ENCODE peak calls at places on chromosomes 11 and 22, in ten cellular contexts. O, G, K, P, R, Z, Q, N, A and X are unnamed samples. For H3K9me3, the result is how much of the 10 kb centered on the place peaks cover.

GRCh38 chr11:133815636-133816035 is 29.7 kb downstream of the SPATA19 start:
- DNase-seq in O (no peak), G (no peak), K (peak), P (no peak), R (no peak), Z (no peak), Q (no peak), N (no peak), A (no peak), X (no peak)

GRCh38 chr11:112227002-112227401 is 774 bp downstream of the PTS start:
- DNase-seq in O (no peak), G (no peak), K (no peak), P (no peak), R (no peak), Z (no peak), Q (peak), N (peak), A (no peak), X (no peak)

GRCh38 chr22:35437038-35437437 is 37.1 kb downstream of the MCM5 start:
- DNase-seq in O (no peak), G (no peak), K (no peak), P (no peak), R (no peak), Z (no peak), Q (no peak), N (peak), A (peak), X (no peak)

GRCh38 chr11:11706022-11706421 is 84.2 kb upstream of the GALNT18 start:
- DNase-seq in O (no peak), G (no peak), K (no peak), P (no peak), R (no peak), Z (no peak), Q (no peak), N (no peak), A (no peak), X (no peak)

GRCh38 chr22:19912236-19912999 is 29.2 kb upstream of the COMT start:
- DNase-seq in O (no peak), G (no peak), K (no peak), P (no peak), R (peak), Z (no peak), Q (no peak), N (no peak), A (no peak), X (no peak)

GRCh38 chr11:62805991-62806441 is 776 bp upstream of the NXF1 start:
- DNase-seq in O (peak), G (no peak), K (no peak), P (no peak), R (no peak), Z (no peak), Q (no peak), N (peak), A (no peak), X (no peak)

GRCh38 chr11:34345012-34345804 is 12.6 kb downstream of the ABTB2 start:
- DNase-seq in O (peak), G (peak), K (peak), P (no peak), R (peak), Z (no peak), Q (peak), N (no peak), A (no peak), X (peak)

GRCh38 chr11:14259186-14259784 is 99.7 kb downstream of the RRAS2 start:
- DNase-seq in O (no peak), G (no peak), K (no peak), P (no peak), R (no peak), Z (no peak), Q (no peak), N (no peak), A (no peak), X (no peak)

GRCh38 chr11:102794382-102794781 is 3.6 kb downstream of the MMP1 start:
- DNase-seq in O (no peak), G (no peak), K (no peak), P (no peak), R (no peak), Z (no peak), Q (peak), N (peak), A (no peak), X (no peak)

GRCh38 chr11:11669447-11669846 is 47.6 kb upstream of the GALNT18 start:
- DNase-seq in O (no peak), G (no peak), K (no peak), P (no peak), R (no peak), Z (no peak), Q (no peak), N (no peak), A (no peak), X (no peak)

GRCh38 chr22:46501701-46502100 is 35.7 kb downstream of the CELSR1 start:
- DNase-seq in O (no peak), G (no peak), K (no peak), P (no peak), R (no peak), Z (no peak), Q (peak), N (no peak), A (no peak), X (no peak)

GRCh38 chr11:19326499-19326898 is 85.8 kb upstream of the E2F8 start:
- DNase-seq in O (no peak), G (no peak), K (no peak), P (no peak), R (no peak), Z (no peak), Q (peak), N (no peak), A (no peak), X (no peak)

GRCh38 chr11:36333468-36333867 is 37.4 kb downstream of the PRR5L start:
- DNase-seq in O (no peak), G (no peak), K (no peak), P (no peak), R (no peak), Z (no peak), Q (peak), N (no peak), A (no peak), X (no peak)

GRCh38 chr22:29700949-29701927 is 18.6 kb upstream of the CABP7 start:
- DNase-seq in O (no peak), G (no peak), K (peak), P (no peak), R (no peak), Z (no peak), Q (peak), N (peak), A (no peak), X (no peak)

GRCh38 chr11:74072721-74073120 is 63.8 kb upstream of the UCP3 start:
- DNase-seq in O (no peak), G (no peak), K (no peak), P (no peak), R (no peak), Z (no peak), Q (no peak), N (no peak), A (no peak), X (no peak)

GRCh38 chr11:57499413-57499982 is 16.0 kb downstream of the SLC43A1 start:
- DNase-seq in O (peak), G (peak), K (peak), P (peak), R (peak), Z (peak), Q (peak), N (peak), A (peak), X (peak)

GRCh38 chr11:105673089-105673488 is 63.2 kb downstream of the GRIA4 start:
- DNase-seq in O (no peak), G (no peak), K (peak), P (no peak), R (peak), Z (no peak), Q (peak), N (peak), A (no peak), X (no peak)

GRCh38 chr11:17012179-17012578 is 2.0 kb downstream of the PLEKHA7 start:
- DNase-seq in O (no peak), G (no peak), K (no peak), P (no peak), R (no peak), Z (no peak), Q (no peak), N (no peak), A (no peak), X (no peak)

GRCh38 chr22:38273135-38273761 is 438 bp upstream of the TMEM184B start:
- DNase-seq in O (no peak), G (no peak), K (no peak), P (no peak), R (no peak), Z (no peak), Q (no peak), N (no peak), A (no peak), X (no peak)

GRCh38 chr11:20647976-20648565 is 21.3 kb upstream of the NELL1 start:
- DNase-seq in O (peak), G (peak), K (peak), P (no peak), R (peak), Z (peak), Q (peak), N (peak), A (no peak), X (no peak)

GRCh38 chr11:120011836-120012235 is 126.1 kb downstream of the TRIM29 start:
- DNase-seq in O (no peak), G (no peak), K (no peak), P (no peak), R (no peak), Z (no peak), Q (no peak), N (no peak), A (no peak), X (no peak)

GRCh38 chr22:34973016-34973415 is 92.9 kb upstream of the ISX start:
- DNase-seq in O (no peak), G (no peak), K (no peak), P (no peak), R (no peak), Z (no peak), Q (no peak), N (no peak), A (no peak), X (no peak)

GRCh38 chr11:61700221-61700620 is 20.0 kb downstream of the DAGLA start:
- DNase-seq in O (peak), G (no peak), K (peak), P (peak), R (peak), Z (no peak), Q (peak), N (peak), A (no peak), X (no peak)

GRCh38 chr11:115939104-115939503 is 434.9 kb upstream of the CADM1 start:
- DNase-seq in O (no peak), G (no peak), K (no peak), P (no peak), R (no peak), Z (no peak), Q (peak), N (no peak), A (no peak), X (no peak)

GRCh38 chr11:115222218-115222862 is 281.9 kb downstream of the CADM1 start:
- DNase-seq in O (no peak), G (no peak), K (no peak), P (no peak), R (no peak), Z (no peak), Q (peak), N (peak), A (no peak), X (no peak)

GRCh38 chr11:121829159-121829643 is 286.8 kb downstream of the BLID start:
- DNase-seq in O (peak), G (peak), K (no peak), P (peak), R (no peak), Z (no peak), Q (peak), N (no peak), A (no peak), X (peak)

GRCh38 chr11:74754507-74755255 is 6.0 kb downstream of the RNF169 start:
- DNase-seq in O (no peak), G (no peak), K (no peak), P (no peak), R (no peak), Z (no peak), Q (peak), N (no peak), A (no peak), X (no peak)

DNA sequence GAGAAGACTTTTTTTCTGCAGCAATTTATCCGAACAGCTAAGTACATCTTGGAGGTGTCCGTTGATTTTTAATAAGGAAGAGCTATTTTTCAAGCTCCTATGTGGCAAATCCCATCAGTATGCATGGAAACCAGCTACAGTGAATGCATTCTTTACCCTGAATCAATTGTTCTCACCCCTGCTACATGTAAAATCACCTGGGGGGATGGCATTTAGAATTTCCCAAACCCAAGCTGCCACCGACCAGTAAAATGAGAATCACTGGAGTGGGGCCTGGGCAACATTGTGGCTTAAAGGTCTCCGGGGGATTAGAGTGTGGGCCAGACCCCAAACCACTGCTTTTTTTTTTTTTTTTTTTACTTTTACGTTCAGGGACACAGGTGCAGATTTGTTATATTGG is 2.8 kb upstream of the ZNF195 start:
- DNase-seq in O (no peak), G (no peak), K (no peak), P (no peak), R (no peak), Z (no peak), Q (no peak), N (no peak), A (no peak), X (no peak)
- H3K4me3 ChIP-seq in O (no peak), G (no peak), K (no peak), P (no peak), R (no peak), Z (no peak), Q (no peak), N (peak), A (peak), X (no peak)

DNA sequence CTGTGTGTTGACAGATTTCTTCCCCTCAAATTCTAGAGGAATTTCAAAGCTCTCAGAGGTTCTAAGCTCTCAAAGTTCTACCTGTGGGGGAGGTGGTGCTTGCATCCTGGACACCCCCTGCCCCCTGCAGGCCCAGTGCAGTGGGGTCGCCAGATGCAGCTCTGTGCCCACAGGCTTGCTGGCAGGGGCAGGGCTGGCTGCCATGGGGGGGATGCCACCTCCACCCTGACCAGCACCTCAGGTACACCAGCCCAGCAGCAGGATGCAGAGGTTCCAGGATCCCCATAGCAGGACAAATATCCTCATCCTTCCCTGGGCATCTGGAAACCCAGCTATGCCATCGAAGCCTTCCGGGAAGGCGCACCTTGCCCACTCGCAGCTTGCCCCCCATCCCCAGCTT is 91.1 kb downstream of the BRD1 start:
- DNase-seq in O (peak), G (no peak), K (no peak), P (no peak), R (no peak), Z (no peak), Q (no peak), N (no peak), A (no peak), X (no peak)
- H3K9me3 ChIP-seq in O (under half), G (under half), K (under half), P (under half), R (under half), Z (under half), Q (under half), N (under half), A (under half), X (under half)

GRCh38 chr22:45420539-45420938 is 7.0 kb downstream of the RIBC2 start:
- DNase-seq in O (no peak), G (no peak), K (no peak), P (peak), R (no peak), Z (no peak), Q (no peak), N (no peak), A (no peak), X (no peak)

GRCh38 chr22:45422237-45422983 is 8.9 kb downstream of the RIBC2 start:
- DNase-seq in O (no peak), G (no peak), K (no peak), P (no peak), R (no peak), Z (peak), Q (no peak), N (no peak), A (no peak), X (no peak)

GRCh38 chr22:45420011-45420410 is 6.5 kb downstream of the RIBC2 start:
- DNase-seq in O (no peak), G (no peak), K (no peak), P (no peak), R (no peak), Z (no peak), Q (no peak), N (no peak), A (no peak), X (no peak)

GRCh38 chr22:45423524-45423923 is 10.0 kb downstream of the RIBC2 start:
- DNase-seq in O (no peak), G (no peak), K (no peak), P (no peak), R (no peak), Z (no peak), Q (no peak), N (no peak), A (no peak), X (no peak)

DNA sequence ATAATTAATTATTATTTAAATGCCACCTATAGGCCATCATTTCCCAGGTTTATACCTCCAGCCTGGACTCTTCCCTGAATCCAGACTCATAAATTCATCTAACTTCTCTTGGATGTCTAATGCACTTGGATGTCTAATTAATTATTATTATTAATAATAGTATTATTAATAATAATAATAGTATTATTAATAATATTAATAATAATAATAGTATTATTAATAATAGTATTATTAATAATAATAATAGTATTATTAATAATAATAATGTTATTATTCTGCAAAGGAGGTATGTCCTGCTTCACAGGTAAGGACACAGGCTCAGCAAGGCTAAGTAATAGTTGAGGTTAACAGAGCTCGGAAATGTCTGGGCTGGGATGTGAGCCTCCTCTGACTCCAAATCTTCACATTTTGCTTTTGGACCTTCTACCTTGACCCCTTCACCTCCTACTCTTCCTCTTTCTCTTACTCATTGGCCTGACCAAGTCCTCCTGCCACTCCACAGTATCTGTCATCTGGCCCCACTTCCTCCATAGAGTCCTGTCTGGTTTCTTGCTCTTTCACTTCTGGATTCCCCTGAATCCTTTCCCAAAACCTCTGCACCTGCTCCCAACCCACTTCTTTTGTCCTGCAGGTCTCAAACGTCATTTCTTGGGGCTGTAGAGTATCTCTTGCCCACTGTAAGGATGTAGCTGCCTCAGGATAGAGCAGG is 8.0 kb downstream of the RIBC2 start:
- DNase-seq in O (no peak), G (no peak), K (no peak), P (peak), R (no peak), Z (no peak), Q (no peak), N (no peak), A (no peak), X (no peak)
- TF ChIP-seq POLR2A in O (no peak), G (no peak), K (no peak), P (no peak), R (no peak), Z (no peak), Q (no peak), N (no peak), A (no peak), X (no peak)

GRCh38 chr11:46456269-46456668 is 64.7 kb upstream of the CHRM4 start:
- DNase-seq in O (no peak), G (no peak), K (no peak), P (no peak), R (no peak), Z (no peak), Q (no peak), N (no peak), A (no peak), X (no peak)

GRCh38 chr11:46458491-46458890 is 66.9 kb upstream of the CHRM4 start:
- DNase-seq in O (peak), G (no peak), K (no peak), P (no peak), R (no peak), Z (no peak), Q (no peak), N (no peak), A (no peak), X (no peak)

GRCh38 chr11:46456676-46457432 is 65.3 kb upstream of the CHRM4 start:
- DNase-seq in O (no peak), G (no peak), K (no peak), P (no peak), R (no peak), Z (no peak), Q (no peak), N (no peak), A (no peak), X (no peak)

GRCh38 chr11:46457659-46458058 is 66.1 kb upstream of the CHRM4 start:
- DNase-seq in O (peak), G (no peak), K (no peak), P (no peak), R (no peak), Z (no peak), Q (peak), N (no peak), A (no peak), X (no peak)

DNA sequence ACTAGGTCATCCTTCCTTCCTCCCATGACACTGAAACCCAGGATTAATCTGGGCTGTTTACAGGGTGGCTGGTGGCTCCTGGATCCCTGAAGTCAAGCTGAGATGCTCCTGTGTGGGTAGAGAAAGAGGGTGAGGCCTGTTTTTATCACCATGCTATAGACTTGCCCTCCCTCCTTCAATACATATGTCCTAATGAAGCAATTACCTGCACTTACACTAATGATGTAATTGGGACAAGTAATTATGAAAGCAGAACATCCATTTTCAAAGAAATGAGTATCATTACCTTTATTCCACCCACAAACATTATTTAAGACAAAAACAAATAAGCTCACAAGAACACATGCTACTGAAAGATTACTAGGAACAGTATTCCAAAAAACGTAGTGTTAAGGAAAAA is 64.2 kb upstream of the CHRM4 start:
- DNase-seq in O (no peak), G (no peak), K (no peak), P (no peak), R (no peak), Z (no peak), Q (no peak), N (no peak), A (no peak), X (no peak)
- H3K4me3 ChIP-seq in O (no peak), G (no peak), K (no peak), P (no peak), R (no peak), Z (no peak), Q (no peak), N (no peak), A (no peak), X (no peak)

GRCh38 chr11:77981346-77981947 is 13.0 kb downstream of the INTS4 start:
- DNase-seq in O (no peak), G (no peak), K (no peak), P (no peak), R (no peak), Z (no peak), Q (no peak), N (no peak), A (no peak), X (no peak)
- H3K9me3 ChIP-seq in O (under half), G (under half), K (under half), P (under half), R (under half), Z (under half), Q (under half), N (under half), A (under half), X (under half)

GRCh38 chr11:71459076-71459766 is 6.2 kb downstream of the NADSYN1 start:
- DNase-seq in O (no peak), G (no peak), K (no peak), P (no peak), R (no peak), Z (no peak), Q (no peak), N (no peak), A (no peak), X (no peak)
- TF ChIP-seq POLR2A in O (no peak), G (no peak), K (no peak), P (no peak), R (no peak), Z (no peak), Q (no peak), N (no peak), A (no peak), X (no peak)